ENCODE peak calls at places on chromosomes 16 and 17, in eight cellular contexts. S, V, T, X, L, J, D and Z are unnamed samples.

GRCh38 chr17:13498184-13498583 is 103.5 kb downstream of the HS3ST3A1 start:
- DNase-seq in S (no peak), V (no peak), T (no peak), X (no peak), L (no peak), J (no peak), D (no peak), Z (no peak)

GRCh38 chr17:76953926-76954325 is 85.7 kb downstream of the MGAT5B start:
- DNase-seq in S (no peak), V (no peak), T (no peak), X (no peak), L (no peak), J (no peak), D (no peak), Z (no peak)

GRCh38 chr17:47966079-47966519 is 4.8 kb upstream of the CDK5RAP3 start:
- DNase-seq in S (no peak), V (peak; percentile 92), T (no peak), X (no peak), L (no peak), J (peak; percentile 65), D (no peak), Z (no peak)

GRCh38 chr16:13873835-13874438 is 46.0 kb upstream of the ERCC4 start:
- DNase-seq in S (peak; percentile 17), V (no peak), T (no peak), X (peak; percentile 2), L (peak; percentile 29), J (peak; percentile 60), D (no peak), Z (no peak)

GRCh38 chr16:9790199-9790598 is 392.0 kb downstream of the GRIN2A start:
- DNase-seq in S (no peak), V (no peak), T (no peak), X (no peak), L (no peak), J (no peak), D (no peak), Z (no peak)

GRCh38 chr17:83180996-83181481 is 101.6 kb downstream of the METRNL start:
- DNase-seq in S (no peak), V (peak; percentile 13), T (no peak), X (no peak), L (no peak), J (no peak), D (peak; percentile 4), Z (no peak)

GRCh38 chr17:41909088-41909487 is 9.7 kb downstream of the ACLY start:
- DNase-seq in S (no peak), V (no peak), T (no peak), X (no peak), L (no peak), J (no peak), D (no peak), Z (no peak)

GRCh38 chr17:73072254-73072962 is 20.1 kb downstream of the SLC39A11 start:
- DNase-seq in S (no peak), V (no peak), T (no peak), X (no peak), L (no peak), J (no peak), D (no peak), Z (no peak)

GRCh38 chr17:49545007-49545660 is 30.5 kb upstream of the NXPH3 start:
- DNase-seq in S (no peak), V (no peak), T (no peak), X (no peak), L (no peak), J (no peak), D (no peak), Z (no peak)

GRCh38 chr17:5226940-5227878 is 7.5 kb downstream of the SCIMP start:
- DNase-seq in S (no peak), V (no peak), T (no peak), X (no peak), L (no peak), J (no peak), D (no peak), Z (no peak)

GRCh38 chr16:5056347-5056746 is 9.4 kb downstream of the C16orf89 start:
- DNase-seq in S (peak; percentile 27), V (peak; percentile 46), T (no peak), X (no peak), L (no peak), J (peak; percentile 65), D (no peak), Z (no peak)

GRCh38 chr17:17176341-17176740 is 29.8 kb downstream of the PLD6 start:
- DNase-seq in S (no peak), V (no peak), T (no peak), X (no peak), L (no peak), J (no peak), D (no peak), Z (no peak)

GRCh38 chr17:7729841-7730240 is 12.3 kb downstream of the DNAH2 start:
- DNase-seq in S (no peak), V (no peak), T (no peak), X (no peak), L (no peak), J (no peak), D (no peak), Z (no peak)

GRCh38 chr16:81006472-81007311 is at the start of the genes CENPN and CMC2:
- DNase-seq in S (peak; percentile 98), V (peak; percentile 98), T (peak; percentile 99), X (peak; percentile 99), L (peak; percentile 99), J (peak; percentile 98), D (peak; percentile 99), Z (peak; percentile 99)

GRCh38 chr16:81003610-81004460 is 2.9 kb downstream of the CMC2 start:
- DNase-seq in S (peak; percentile 53), V (no peak), T (no peak), X (peak; percentile 47), L (peak; percentile 22), J (no peak), D (no peak), Z (no peak)

GRCh38 chr16:81003064-81003463 is 3.6 kb downstream of the CMC2 start:
- DNase-seq in S (no peak), V (no peak), T (no peak), X (no peak), L (no peak), J (no peak), D (no peak), Z (no peak)

GRCh38 chr16:81005644-81006471 is 827 bp downstream of the CMC2 start:
- DNase-seq in S (peak; percentile 22), V (peak; percentile 83), T (no peak), X (peak; percentile 23), L (peak; percentile 29), J (peak; percentile 61), D (no peak), Z (no peak)

GRCh38 chr16:81004646-81005353 is 1.9 kb downstream of the CMC2 start:
- DNase-seq in S (peak; percentile 71), V (peak; percentile 53), T (no peak), X (peak; percentile 62), L (peak; percentile 77), J (peak; percentile 65), D (no peak), Z (no peak)
- TF ChIP-seq CTCF in S (peak; percentile 58), V (peak; percentile 57), T (peak; percentile 61), X (peak; percentile 52), L (peak; percentile 49), J (peak; percentile 53), D (peak; percentile 64), Z (peak; percentile 57)

GRCh38 chr17:66302761-66303626 is 581 bp downstream of the PRKCA start:
- DNase-seq in S (peak; percentile 41), V (peak; percentile 79), T (peak; percentile 66), X (peak; percentile 42), L (peak; percentile 62), J (peak; percentile 70), D (peak; percentile 39), Z (no peak)
- TF ChIP-seq CTCF in S (no peak), V (no peak), T (no peak), X (no peak), L (no peak), J (peak; percentile 28), D (no peak), Z (peak; percentile 8)

GRCh38 chr16:66120656-66121055 is 245.8 kb upstream of the CDH5 start:
- DNase-seq in S (no peak), V (no peak), T (no peak), X (peak; percentile 41), L (no peak), J (no peak), D (no peak), Z (no peak)

GRCh38 chr16:66116163-66116792 is 250.2 kb upstream of the CDH5 start:
- DNase-seq in S (peak; percentile 68), V (no peak), T (no peak), X (peak; percentile 69), L (peak; percentile 25), J (no peak), D (no peak), Z (no peak)

GRCh38 chr16:66109677-66110076 is 256.8 kb upstream of the CDH5 start:
- DNase-seq in S (no peak), V (no peak), T (no peak), X (no peak), L (no peak), J (no peak), D (no peak), Z (no peak)

DNA sequence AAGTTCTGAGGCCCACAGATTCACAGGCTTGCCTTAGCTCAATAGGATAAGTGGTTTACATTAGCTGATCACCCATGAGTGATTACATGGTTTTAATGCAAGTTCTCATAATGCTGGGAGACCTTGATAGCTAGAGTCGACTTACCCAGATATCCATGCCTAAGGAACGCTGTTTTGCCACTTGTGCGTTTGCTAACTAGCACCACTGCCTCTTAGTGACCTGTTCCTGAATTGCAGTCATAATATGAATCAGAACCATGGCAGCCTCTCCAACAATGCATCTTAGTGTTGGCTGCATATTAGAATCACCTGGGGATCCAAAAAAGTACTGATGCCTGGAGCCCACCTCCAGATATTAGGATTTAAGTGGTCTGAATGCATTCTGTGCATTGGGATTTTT is 251.1 kb upstream of the CDH5 start:
- DNase-seq in S (peak; percentile 15), V (no peak), T (no peak), X (no peak), L (no peak), J (no peak), D (no peak), Z (no peak)
- TF ChIP-seq CTCF in S (peak; percentile 20), V (no peak), T (no peak), X (no peak), L (no peak), J (peak; percentile 33), D (no peak), Z (no peak)

GRCh38 chr17:55324296-55324978 is 59.7 kb downstream of the HLF start:
- DNase-seq in S (no peak), V (no peak), T (no peak), X (no peak), L (no peak), J (no peak), D (no peak), Z (no peak)
- TF ChIP-seq CTCF in S (no peak), V (no peak), T (no peak), X (no peak), L (no peak), J (peak; percentile 67), D (no peak), Z (no peak)